ENCODE peak calls at places on chromosomes 12 and 14, in seven cellular contexts. L is CD8-positive, alpha-beta T cell; O is psoas muscle; U is body of pancreas; N is IMR-90; Y is PC-3; B is transverse colon. C is an unnamed sample. For H3K4me1, the result is how much of the 10 kb centered on the place peaks cover.

GRCh38 chr14:22375321-22375930 is 213.6 kb downstream of the DAD1 start:
- DNase-seq in Y (peak), U (no peak), O (no peak), L (no peak), N (peak), B (no peak), C (peak)

GRCh38 chr12:10721654-10722501 is 1.2 kb downstream of the YBX3 start:
- DNase-seq in U (peak), N (peak), B (peak), Y (peak), L (peak), O (peak), C (peak)

GRCh38 chr14:38504175-38504574 is 248.3 kb upstream of the CLEC14A start:
- DNase-seq in U (no peak), L (no peak), B (no peak), O (no peak), Y (no peak), N (no peak), C (no peak)

GRCh38 chr12:117900561-117900960 is 68.2 kb downstream of the KSR2 start:
- DNase-seq in L (no peak), B (no peak), U (no peak), Y (peak), O (no peak), N (peak), C (no peak)

GRCh38 chr12:5000204-5000603 is 43.5 kb upstream of the KCNA5 start:
- DNase-seq in L (no peak), N (no peak), B (no peak), Y (no peak), U (no peak), O (no peak), C (no peak)

GRCh38 chr12:40622246-40622838 is 69.9 kb upstream of the CNTN1 start:
- DNase-seq in U (peak), B (peak), N (peak), O (peak), L (peak), Y (peak), C (peak)

GRCh38 chr14:56224691-56225681 is 106.8 kb downstream of the PELI2 start:
- DNase-seq in L (no peak), U (peak), N (no peak), Y (no peak), B (peak), O (no peak), C (no peak)

GRCh38 chr14:31208546-31209424 is 1.2 kb upstream of the HECTD1 start:
- DNase-seq in L (peak), Y (no peak), N (no peak), U (no peak), O (no peak), B (peak), C (no peak)

GRCh38 chr14:60649815-60650381 is 621 bp upstream of the SIX1 start:
- DNase-seq in N (peak), O (no peak), L (no peak), U (no peak), B (no peak), Y (peak), C (no peak)

GRCh38 chr12:131561891-131562684 is 148.8 kb upstream of the SFSWAP start:
- DNase-seq in L (no peak), O (no peak), B (no peak), U (no peak), N (no peak), Y (no peak), C (no peak)

GRCh38 chr14:69090187-69090789 is 62.6 kb downstream of the DCAF5 start:
- DNase-seq in L (peak), O (no peak), N (peak), U (peak), B (peak), Y (peak), C (peak)

GRCh38 chr12:70070494-70071007 is 172.7 kb upstream of the CNOT2 start:
- DNase-seq in O (no peak), L (no peak), U (no peak), Y (no peak), B (no peak), N (no peak), C (no peak)

GRCh38 chr14:105899657-105900397 is 373.4 kb downstream of the TMEM121 start:
- DNase-seq in U (no peak), Y (no peak), O (no peak), B (no peak), N (no peak), L (no peak), C (no peak)

GRCh38 chr14:86088156-86088555 is 558.2 kb downstream of the FLRT2 start:
- DNase-seq in N (no peak), Y (no peak), L (no peak), O (no peak), B (no peak), U (no peak), C (no peak)

GRCh38 chr14:86091811-86092210 is 561.9 kb downstream of the FLRT2 start:
- DNase-seq in L (no peak), B (no peak), N (peak), Y (peak), O (no peak), U (no peak), C (no peak)

GRCh38 chr14:86087377-86087776 is 557.4 kb downstream of the FLRT2 start:
- DNase-seq in B (no peak), L (no peak), Y (no peak), O (no peak), N (no peak), U (no peak), C (no peak)

GRCh38 chr14:86086962-86087361 is 557.0 kb downstream of the FLRT2 start:
- DNase-seq in U (no peak), N (no peak), L (no peak), B (no peak), O (no peak), Y (no peak), C (no peak)
- H3K4me1 ChIP-seq in U (under half), N (under half), L (under half), B (under half), O (under half), Y (under half), C (under half)

GRCh38 chr14:88002421-88002820 is 2.5 kb upstream of the GPR65 start:
- DNase-seq in O (no peak), U (no peak), N (no peak), L (no peak), B (no peak), Y (no peak), C (no peak)

GRCh38 chr14:88005978-88006851 is 1.3 kb downstream of the GPR65 start:
- DNase-seq in L (peak), N (no peak), U (no peak), O (no peak), Y (no peak), B (peak), C (no peak)

GRCh38 chr14:88004637-88005036 is 298 bp upstream of the GPR65 start:
- DNase-seq in U (no peak), Y (no peak), B (no peak), N (no peak), O (no peak), L (no peak), C (no peak)

GRCh38 chr14:88007608-88008007 is 2.7 kb downstream of the GPR65 start:
- DNase-seq in L (no peak), U (no peak), O (no peak), Y (no peak), N (no peak), B (no peak), C (no peak)

DNA sequence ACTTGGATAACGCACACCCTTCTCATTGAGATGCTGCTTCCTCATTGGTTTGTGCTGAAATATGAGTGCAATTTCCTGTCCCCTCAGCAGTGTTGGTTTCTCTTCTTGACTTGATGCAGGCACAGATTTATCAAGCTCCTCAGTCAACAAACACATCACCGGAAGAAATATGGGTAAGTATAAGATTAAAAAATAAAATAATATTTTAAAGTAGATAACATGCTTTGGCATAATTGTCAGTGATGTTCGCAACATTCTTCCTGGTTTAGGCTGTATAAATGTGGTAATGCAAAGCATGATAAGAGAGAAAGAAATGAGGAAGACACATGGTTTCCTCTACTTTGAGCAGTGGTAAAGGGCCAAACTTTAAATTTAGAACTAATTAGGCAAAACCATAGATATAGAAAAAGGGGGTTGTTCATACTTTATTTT is at the start of gene GPR65:
- DNase-seq in O (no peak), U (no peak), N (no peak), B (no peak), Y (no peak), L (peak), C (no peak)
- H3K4me3 ChIP-seq in O (peak), U (no peak), N (no peak), B (peak), Y (no peak), L (peak), C (no peak)

GRCh38 chr12:87305481-87305880 is 723.7 kb downstream of the C12orf50 start:
- DNase-seq in O (no peak), Y (no peak), B (no peak), U (no peak), N (peak), L (no peak), C (no peak)

GRCh38 chr12:87303396-87304012 is 725.7 kb downstream of the C12orf50 start:
- DNase-seq in O (no peak), N (no peak), L (no peak), B (no peak), U (no peak), Y (no peak), C (no peak)

GRCh38 chr12:87302126-87302732 is 727.0 kb downstream of the C12orf50 start:
- DNase-seq in Y (no peak), B (no peak), N (peak), L (no peak), O (no peak), U (no peak), C (no peak)

DNA sequence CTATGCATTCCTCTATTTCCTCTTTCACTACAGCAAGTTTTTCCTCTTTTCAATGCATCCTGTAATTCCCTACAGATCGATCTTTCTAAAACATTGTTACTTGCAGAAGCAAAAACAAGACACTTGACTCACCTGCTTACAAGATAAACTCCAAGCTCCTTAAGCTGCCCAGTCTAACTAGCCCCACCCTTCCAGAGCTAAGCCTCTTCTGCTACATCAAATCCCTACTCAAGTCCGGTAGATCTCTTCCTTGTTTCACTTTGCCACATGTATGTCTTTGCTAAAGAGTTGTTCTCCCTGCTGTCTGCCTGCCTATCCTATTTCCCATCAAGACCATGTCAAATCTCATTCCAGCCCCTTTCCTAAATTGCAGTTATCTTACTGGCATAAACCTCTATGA is 724.8 kb downstream of the C12orf50 start:
- DNase-seq in B (no peak), N (no peak), U (no peak), L (no peak), O (no peak), Y (no peak), C (no peak)
- TF ChIP-seq CTCF in B (no peak), N (no peak), U (no peak), L (no peak), O (no peak), Y (no peak), C (no peak)

DNA sequence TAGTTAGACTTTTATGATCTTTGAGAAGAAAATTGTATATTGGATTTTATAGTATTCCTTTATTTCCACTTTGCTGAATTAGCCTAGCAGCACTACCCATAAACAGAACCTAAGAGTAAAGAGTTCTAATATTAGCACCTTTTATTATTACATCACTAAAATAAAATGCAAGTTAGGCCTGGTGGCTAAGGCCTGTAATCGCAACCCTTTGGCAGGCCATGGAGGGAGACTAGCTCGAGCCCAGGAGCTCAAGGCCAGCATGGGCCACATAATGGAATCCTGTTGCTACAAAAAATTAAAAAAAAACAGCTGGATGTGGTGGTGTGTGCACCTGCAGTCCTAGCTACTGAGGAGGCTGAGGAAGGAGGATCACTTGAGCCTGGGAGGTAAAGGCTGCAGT is 288.2 kb downstream of the TRHDE start:
- DNase-seq in Y (no peak), N (no peak), L (no peak), B (no peak), U (no peak), O (no peak), C (no peak)
- H3K4me1 ChIP-seq in Y (under half), N (under half), L (under half), B (under half), U (under half), O (under half), C (under half)

DNA sequence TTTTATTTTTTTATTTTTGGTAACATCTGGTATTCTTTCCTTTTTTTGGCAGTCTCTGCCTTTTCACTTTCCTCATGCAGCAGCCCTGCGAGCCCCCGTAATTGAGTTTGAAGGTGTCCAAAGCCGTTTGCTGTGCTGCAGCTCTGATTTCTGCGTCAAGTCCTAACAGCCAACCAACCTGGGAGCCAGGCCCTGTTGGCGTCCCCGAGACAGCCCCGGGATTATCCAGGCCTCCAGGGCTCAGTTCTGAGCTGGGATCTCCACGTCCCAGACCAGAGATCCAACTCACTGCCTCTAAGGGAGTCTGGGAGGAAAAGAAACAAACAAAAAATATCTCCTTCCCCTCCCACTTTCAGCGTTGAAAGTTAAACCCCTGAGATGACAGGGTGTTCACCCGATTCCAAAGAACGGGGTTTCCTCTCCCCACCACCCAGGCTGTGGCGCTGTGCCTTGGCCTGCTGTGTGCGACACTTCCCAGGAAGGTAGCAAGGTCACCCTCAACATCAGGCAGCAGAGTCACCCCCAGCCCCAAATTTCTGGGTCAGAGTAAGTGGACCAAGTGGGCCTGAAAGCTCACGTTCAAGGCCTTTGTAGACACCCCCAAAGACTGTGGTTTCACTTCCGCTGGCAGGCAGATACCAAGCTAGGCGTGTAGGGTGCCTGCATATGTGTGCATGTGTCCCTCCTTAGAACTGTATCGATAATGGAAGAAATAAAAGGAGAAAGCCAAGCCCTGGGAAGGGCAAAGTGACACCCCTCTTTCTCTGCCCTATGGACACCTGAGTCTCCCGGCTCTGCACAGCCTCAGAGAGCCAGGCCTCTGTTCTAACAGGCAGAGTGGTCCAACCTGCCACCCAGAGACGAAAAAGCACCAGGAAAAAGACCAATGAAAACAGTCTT is 11.1 kb downstream of the BCL11B start:
- DNase-seq in N (no peak), B (no peak), U (no peak), Y (no peak), L (peak), O (no peak), C (no peak)
- H3K4me3 ChIP-seq in N (no peak), B (no peak), U (no peak), Y (no peak), L (peak), O (no peak), C (no peak)

GRCh38 chr12:121413917-121414316 is 14.0 kb downstream of the RNF34 start:
- DNase-seq in N (no peak), O (no peak), L (no peak), B (no peak), U (no peak), Y (no peak), C (no peak)
- TF ChIP-seq CTCF in N (no peak), O (no peak), L (no peak), B (no peak), U (no peak), Y (no peak), C (no peak)

DNA sequence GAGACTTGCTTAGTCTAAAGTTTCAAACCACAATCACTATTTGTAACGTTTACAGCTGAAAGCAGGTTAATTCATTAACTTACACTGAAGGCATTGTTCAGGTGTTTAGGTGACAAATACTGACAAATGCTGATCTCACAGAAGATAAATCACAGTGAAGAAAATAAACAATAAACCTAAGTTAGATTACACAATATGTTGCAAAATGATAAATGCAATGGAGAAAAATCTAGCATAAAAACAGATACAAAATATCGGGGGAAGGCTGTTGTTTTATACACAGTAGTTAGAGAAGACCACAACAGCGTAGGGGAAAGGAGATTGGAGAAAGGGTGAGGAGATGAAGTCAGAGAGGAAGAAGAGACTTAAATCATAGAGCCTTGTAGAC is 3.0 kb downstream of the SCAF11 start:
- DNase-seq in O (no peak), B (no peak), Y (no peak), U (no peak), N (no peak), L (no peak), C (no peak)
- H3K4me1 ChIP-seq in O (half or more), B (under half), Y (under half), U (under half), N (under half), L (half or more), C (under half)

GRCh38 chr12:97465012-97465345 is 2.4 kb downstream of the RMST start:
- DNase-seq in L (no peak), U (no peak), B (no peak), Y (no peak), O (no peak), N (no peak), C (no peak)
- H3K4me3 ChIP-seq in L (no peak), U (no peak), B (no peak), Y (no peak), O (peak), N (no peak), C (no peak)

GRCh38 chr14:65604946-65605345 is 192.4 kb downstream of the FUT8 start:
- DNase-seq in U (no peak), Y (peak), O (no peak), L (no peak), N (peak), B (no peak), C (no peak)
- TF ChIP-seq CTCF in U (no peak), Y (peak), O (peak), L (no peak), N (peak), B (peak), C (no peak)

GRCh38 chr12:45235087-45236025 is 19.5 kb downstream of the ANO6 start:
- DNase-seq in U (peak), O (peak), Y (peak), B (no peak), L (no peak), N (peak), C (no peak)

GRCh38 chr12:45232771-45233372 is 17.0 kb downstream of the ANO6 start:
- DNase-seq in B (no peak), O (peak), U (peak), L (no peak), Y (peak), N (peak), C (no peak)

GRCh38 chr12:45234134-45234865 is 18.4 kb downstream of the ANO6 start:
- DNase-seq in Y (peak), O (peak), B (no peak), N (peak), L (no peak), U (no peak), C (peak)

GRCh38 chr12:45231515-45232145 is 15.7 kb downstream of the ANO6 start:
- DNase-seq in B (no peak), Y (peak), N (peak), L (no peak), U (no peak), O (no peak), C (no peak)

DNA sequence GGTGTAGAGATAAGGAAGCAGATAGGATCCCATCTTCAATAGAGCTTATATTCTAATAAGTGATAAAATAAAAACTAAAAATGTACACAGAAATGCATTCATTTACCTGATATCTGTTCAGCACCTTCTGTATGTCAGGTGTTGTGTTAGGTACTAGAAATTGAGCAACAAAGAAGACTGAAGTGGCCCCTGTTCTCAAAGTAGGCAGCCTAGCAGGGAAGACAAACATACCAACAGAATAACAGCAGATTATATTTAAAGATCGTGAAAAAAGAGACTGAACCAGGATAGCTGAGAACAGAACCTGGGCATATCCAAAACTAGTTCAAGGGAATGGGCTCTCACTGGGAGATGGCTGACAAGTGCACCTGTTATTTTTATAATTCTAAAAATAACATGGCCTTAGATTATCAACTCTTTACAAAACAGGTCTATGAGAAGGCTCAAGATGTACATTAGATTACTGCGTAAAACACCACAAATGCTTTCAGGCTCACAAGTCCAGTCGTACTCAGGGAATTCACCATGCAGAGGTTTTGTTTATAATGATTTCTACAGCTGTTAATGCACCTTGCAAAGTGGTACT is 16.3 kb downstream of the ANO6 start:
- DNase-seq in Y (no peak), B (no peak), L (no peak), U (no peak), N (peak), O (no peak), C (no peak)
- H3K4me1 ChIP-seq in Y (half or more), B (under half), L (under half), U (half or more), N (under half), O (half or more), C (half or more)